ENCODE peak calls at places on chromosomes 11 and 22, in six cellular contexts. H, B, W, C, G and M are unnamed samples.

GRCh38 chr11:65576232-65576866 is 496 bp downstream of the EHBP1L1 start:
- DNase-seq in C (no peak), B (no peak), G (no peak), W (peak; percentile 56), H (no peak), M (no peak)

GRCh38 chr22:45537734-45538181 is 35.1 kb downstream of the FBLN1 start:
- DNase-seq in W (peak; percentile 86), G (no peak), H (peak; percentile 88), B (peak; percentile 86), C (peak; percentile 59), M (no peak)

GRCh38 chr22:27777128-27777527 is 24.4 kb downstream of the MN1 start:
- DNase-seq in G (no peak), C (no peak), B (no peak), W (no peak), H (no peak), M (no peak)

GRCh38 chr11:6404341-6405038 is 14.2 kb downstream of the SMPD1 start:
- DNase-seq in W (no peak), C (no peak), H (no peak), B (no peak), G (no peak), M (no peak)

GRCh38 chr11:92461478-92461877 is 236.9 kb downstream of the FAT3 start:
- DNase-seq in W (no peak), H (no peak), G (no peak), C (no peak), B (no peak), M (no peak)

GRCh38 chr11:77201991-77202841 is 74.2 kb downstream of the MYO7A start:
- DNase-seq in H (no peak), B (no peak), G (no peak), W (peak; percentile 7), C (no peak), M (no peak)

GRCh38 chr11:133507185-133507584 is 25.1 kb downstream of the OPCML start:
- DNase-seq in W (no peak), H (no peak), B (no peak), G (no peak), C (no peak), M (no peak)

GRCh38 chr11:20024172-20024935 is 135.9 kb downstream of the DBX1 start:
- DNase-seq in G (no peak), H (no peak), C (no peak), W (no peak), B (no peak), M (no peak)

GRCh38 chr11:20016526-20016925 is 143.7 kb downstream of the DBX1 start:
- DNase-seq in H (no peak), B (no peak), W (no peak), C (no peak), G (no peak), M (no peak)

GRCh38 chr11:74771139-74771538 is 22.5 kb downstream of the RNF169 start:
- DNase-seq in C (no peak), B (no peak), W (no peak), H (no peak), G (no peak), M (no peak)

GRCh38 chr11:2136209-2136951 is 2.8 kb downstream of the IGF2 start:
- DNase-seq in W (no peak), C (no peak), G (no peak), H (no peak), B (no peak), M (no peak)

GRCh38 chr11:33636104-33636503 is 64.5 kb downstream of the C11orf91 start:
- DNase-seq in H (peak; percentile 28), C (no peak), W (no peak), G (no peak), B (no peak), M (no peak)

GRCh38 chr22:46846154-46846831 is 83.8 kb downstream of the TBC1D22A start:
- DNase-seq in W (no peak), H (no peak), B (peak; percentile 45), G (no peak), C (no peak), M (no peak)

GRCh38 chr22:31800065-31800464 is 46.2 kb downstream of the DEPDC5 start:
- DNase-seq in W (no peak), C (peak; percentile 23), H (peak; percentile 8), G (no peak), B (no peak), M (peak; percentile 2)

GRCh38 chr11:3162410-3163240 is 2.5 kb downstream of the OSBPL5 start:
- DNase-seq in B (no peak), W (no peak), C (no peak), H (no peak), G (no peak), M (no peak)

GRCh38 chr11:14184548-14184947 is 174.4 kb downstream of the RRAS2 start:
- DNase-seq in C (no peak), H (peak; percentile 56), B (no peak), W (no peak), G (no peak), M (no peak)

GRCh38 chr22:27752141-27752540 is 49.4 kb downstream of the MN1 start:
- DNase-seq in G (no peak), C (no peak), B (no peak), W (no peak), H (no peak), M (no peak)

GRCh38 chr22:39205344-39206021 is 39.3 kb downstream of the PDGFB start:
- DNase-seq in H (peak; percentile 52), C (no peak), W (no peak), G (peak; percentile 76), B (peak; percentile 49), M (no peak)

GRCh38 chr11:19284881-19285280 is 44.1 kb upstream of the E2F8 start:
- DNase-seq in G (no peak), H (no peak), B (no peak), C (no peak), W (no peak), M (no peak)

GRCh38 chr22:17781319-17782031 is 7.2 kb upstream of the BID start:
- DNase-seq in B (no peak), C (peak; percentile 72), H (peak; percentile 93), W (no peak), G (peak; percentile 68), M (no peak)

GRCh38 chr11:3723014-3723708 is 52.0 kb upstream of the CHRNA10 start:
- DNase-seq in G (peak; percentile 28), B (no peak), W (no peak), C (peak; percentile 97), H (peak; percentile 99), M (peak; percentile 97)

GRCh38 chr11:72370201-72370600 is 64.1 kb downstream of the CLPB start:
- DNase-seq in B (no peak), W (no peak), C (no peak), G (no peak), H (no peak), M (no peak)

GRCh38 chr11:61472282-61472681 is 36.3 kb upstream of the LRRC10B start:
- DNase-seq in H (peak; percentile 81), G (no peak), W (peak; percentile 50), C (no peak), B (peak; percentile 88), M (no peak)

GRCh38 chr11:132289590-132290256 is 919.3 kb downstream of the NTM start:
- DNase-seq in C (no peak), H (no peak), B (no peak), W (no peak), G (no peak), M (no peak)

GRCh38 chr22:30114356-30114755 is 34.1 kb downstream of the HORMAD2 start:
- DNase-seq in W (no peak), C (peak; percentile 10), H (no peak), B (no peak), G (no peak), M (no peak)

GRCh38 chr11:117144477-117145392 is 648 bp downstream of the PAFAH1B2 start:
- DNase-seq in C (peak; percentile 56), B (peak; percentile 77), H (peak; percentile 82), W (peak; percentile 59), G (peak; percentile 38), M (peak; percentile 29)

GRCh38 chr22:22124374-22124773 is 120.2 kb upstream of the VPREB1 start:
- DNase-seq in H (no peak), B (no peak), W (no peak), G (no peak), C (no peak), M (no peak)
- H3K4me3 ChIP-seq in H (no peak overlapping the region), B (no peak overlapping the region), W (no peak overlapping the region), G (no peak overlapping the region), C (no peak overlapping the region), M (no peak overlapping the region)

GRCh38 chr11:108693852-108694251 is 29.0 kb downstream of the DDX10 start:
- DNase-seq in C (no peak), B (no peak), W (no peak), G (no peak), H (peak; percentile 66), M (no peak)

GRCh38 chr11:108703916-108704315 is 39.0 kb downstream of the DDX10 start:
- DNase-seq in G (no peak), C (no peak), H (no peak), W (no peak), B (no peak), M (no peak)

GRCh38 chr11:108698844-108699642 is 34.2 kb downstream of the DDX10 start:
- DNase-seq in H (no peak), G (no peak), W (no peak), B (no peak), C (no peak), M (no peak)

GRCh38 chr11:108697872-108698473 is 33.1 kb downstream of the DDX10 start:
- DNase-seq in C (peak; percentile 58), H (peak; percentile 88), B (no peak), G (peak; percentile 38), W (peak; percentile 20), M (peak; percentile 55)
- TF ChIP-seq CTCF in C (peak; percentile 99), H (peak; percentile 97), B (peak; percentile 71), G (peak; percentile 85), W (peak; percentile 74), M (peak; percentile 89)

GRCh38 chr11:126268708-126269579 is at the start of the genes FOXRED1 and SRPRA:
- DNase-seq in G (peak; percentile 97), C (peak; percentile 98), W (peak; percentile 99), B (peak; percentile 100), H (peak; percentile 98), M (peak; percentile 95)
- H3K4me3 ChIP-seq in G (peak within 1 kb of the TSS; percentile 71), C (peak within 1 kb of the TSS; percentile 99), W (peak within 1 kb of the TSS; percentile 68), B (peak within 1 kb of the TSS; percentile 82), H (peak within 1 kb of the TSS; percentile 99), M (peak within 1 kb of the TSS; percentile 82)

GRCh38 chr11:115678942-115679341 is 174.7 kb upstream of the CADM1 start:
- DNase-seq in W (no peak), G (peak; percentile 22), B (no peak), H (no peak), C (no peak), M (no peak)
- TF ChIP-seq CTCF in W (no peak), G (peak; percentile 32), B (no peak), H (no peak), C (no peak), M (no peak)

GRCh38 chr11:112291191-112291590 is 30.5 kb upstream of the PLET1 start:
- DNase-seq in H (no peak), C (no peak), B (no peak), G (no peak), W (no peak), M (no peak)
- H3K4me3 ChIP-seq in H (peak overlapping the region; percentile 6), C (peak overlapping the region; percentile 78), B (peak overlapping the region; percentile 78), G (no peak overlapping the region), W (no peak overlapping the region), M (no peak overlapping the region)